ENCODE peak calls at places on chromosomes 2 and 18, in seven cellular contexts. D is SK-N-SH, Q is esophagus muscularis mucosa, S is breast epithelium, L is transverse colon, F is stomach, P is endothelial cell of umbilical vein. V is an unnamed sample.
A peak's percentile ranks its signal among the peaks of the same experiment; 100 is the strongest.

GRCh38 chr2:233267516-233268245 is 16.2 kb downstream of the ATG16L1 start:
- DNase-seq in S (no peak), F (peak; percentile 43), D (no peak), L (peak; percentile 59), Q (no peak), P (no peak), V (no peak)

GRCh38 chr2:48258750-48259149 is 271.2 kb upstream of the STON1 start:
- DNase-seq in L (no peak), P (no peak), S (no peak), D (no peak), Q (no peak), F (no peak), V (no peak)

GRCh38 chr2:217800433-217801114 is 202.2 kb downstream of the TNS1 start:
- DNase-seq in S (peak; percentile 12), Q (no peak), L (no peak), P (no peak), D (no peak), F (no peak), V (peak; percentile 70)

GRCh38 chr2:170217778-170218251 is 39.9 kb downstream of the MYO3B start:
- DNase-seq in Q (no peak), S (no peak), P (no peak), L (no peak), D (no peak), F (no peak), V (no peak)

GRCh38 chr2:185472574-185472973 is 266.0 kb upstream of the FSIP2 start:
- DNase-seq in S (no peak), Q (no peak), P (no peak), L (no peak), D (no peak), F (no peak), V (no peak)

GRCh38 chr18:8529609-8530008 is 79.6 kb upstream of the RAB12 start:
- DNase-seq in L (no peak), F (no peak), Q (no peak), D (no peak), P (no peak), S (no peak), V (no peak)

GRCh38 chr2:96153991-96154431 is 8.8 kb upstream of the DUSP2 start:
- DNase-seq in D (peak; percentile 27), Q (no peak), F (no peak), S (no peak), L (no peak), P (no peak), V (peak; percentile 47)

GRCh38 chr2:146844226-146844990 is 1000.4 kb upstream of the ACVR2A start:
- DNase-seq in F (no peak), P (no peak), L (no peak), Q (no peak), S (no peak), D (no peak), V (no peak)

GRCh38 chr18:14959550-14959949 is 211.6 kb downstream of the ANKRD30B start:
- DNase-seq in F (no peak), Q (peak; percentile 82), L (no peak), D (no peak), S (no peak), P (no peak), V (no peak)

GRCh38 chr2:127408807-127409099 is 9.5 kb upstream of the PROC start:
- DNase-seq in F (no peak), Q (no peak), D (no peak), P (no peak), S (no peak), L (no peak), V (no peak)

GRCh38 chr2:127045792-127046501 is 61.0 kb downstream of the BIN1 start:
- DNase-seq in D (peak; percentile 29), Q (no peak), S (peak; percentile 47), P (no peak), L (no peak), F (peak; percentile 23), V (peak; percentile 64)

GRCh38 chr2:70557171-70557838 is 3.7 kb upstream of the TGFA start:
- DNase-seq in Q (peak; percentile 55), F (peak; percentile 61), S (no peak), D (no peak), L (peak; percentile 67), P (no peak), V (no peak)

GRCh38 chr2:49978341-49978740 is 824.0 kb upstream of the FSHR start:
- DNase-seq in L (no peak), Q (no peak), S (no peak), P (no peak), F (no peak), D (no peak), V (no peak)

GRCh38 chr2:102117488-102117887 is 25.1 kb upstream of the IL1R1 start:
- DNase-seq in Q (no peak), L (no peak), S (no peak), P (no peak), D (no peak), F (no peak), V (no peak)

GRCh38 chr18:5890261-5890605 is 5.1 kb downstream of the TMEM200C start:
- DNase-seq in S (no peak), F (no peak), L (no peak), Q (no peak), P (no peak), D (no peak), V (no peak)

GRCh38 chr18:67926929-67927864 is 410.7 kb upstream of the DSEL start:
- DNase-seq in D (no peak), L (no peak), P (no peak), F (no peak), S (no peak), Q (no peak), V (no peak)

GRCh38 chr18:67935638-67936037 is 419.1 kb upstream of the DSEL start:
- DNase-seq in P (no peak), Q (no peak), S (no peak), D (no peak), L (no peak), F (no peak), V (no peak)

GRCh38 chr18:67932261-67932660 is 415.7 kb upstream of the DSEL start:
- DNase-seq in D (no peak), F (no peak), Q (no peak), S (no peak), L (no peak), P (no peak), V (no peak)
- H3K9me3 ChIP-seq in D (no peaks in the 10 kb centered on the region), F (no peaks in the 10 kb centered on the region), Q (no peaks in the 10 kb centered on the region), S (no peaks in the 10 kb centered on the region), L (no peaks in the 10 kb centered on the region), P (no peaks in the 10 kb centered on the region), V (no peaks in the 10 kb centered on the region)

DNA sequence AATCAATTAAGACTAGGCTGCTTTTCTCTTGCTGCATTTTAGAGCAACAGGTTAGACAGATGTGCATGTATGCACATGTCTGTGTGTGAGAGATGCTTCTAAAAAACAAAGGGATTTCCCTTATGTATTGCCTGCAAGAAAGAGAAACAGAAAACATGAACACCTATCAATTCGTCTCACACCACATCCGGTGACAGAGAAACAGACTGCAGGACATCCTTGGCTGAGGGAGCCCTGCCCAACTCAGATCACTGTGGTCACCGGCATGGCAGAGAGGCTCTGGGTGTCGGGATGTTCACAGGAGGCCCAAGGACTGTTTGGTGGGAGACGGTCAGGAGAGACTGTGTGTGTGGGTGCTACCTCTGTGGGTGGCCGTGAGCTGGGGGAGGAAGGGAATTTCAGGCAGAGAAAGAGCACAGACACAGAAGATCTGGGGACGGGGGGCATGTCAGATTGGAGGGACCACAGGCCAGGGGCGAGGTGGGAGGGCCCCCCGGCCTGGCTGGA is 24.9 kb downstream of the FHL2 start:
- DNase-seq in L (no peak), Q (no peak), P (no peak), F (no peak), S (no peak), D (no peak), V (no peak)
- TF ChIP-seq POLR2AphosphoS5 in L (no peak), Q (no peak), P (no peak), F (no peak), S (no peak), D (no peak), V (no peak)

GRCh38 chr2:89821455-89821945 is 1130.0 kb downstream of the RPIA start:
- DNase-seq in P (no peak), S (no peak), L (no peak), F (no peak), D (no peak), Q (no peak), V (no peak)

GRCh38 chr2:89823556-89823955 is 1132.1 kb downstream of the RPIA start:
- DNase-seq in S (no peak), D (no peak), Q (no peak), L (no peak), F (no peak), P (no peak), V (no peak)

GRCh38 chr2:89818873-89819272 is 1127.4 kb downstream of the RPIA start:
- DNase-seq in Q (no peak), P (no peak), F (no peak), S (no peak), L (no peak), D (no peak), V (no peak)

GRCh38 chr2:89820248-89820647 is 1128.8 kb downstream of the RPIA start:
- DNase-seq in P (no peak), D (no peak), L (no peak), F (no peak), S (no peak), Q (no peak), V (no peak)

GRCh38 chr2:89819809-89820208 is 1128.3 kb downstream of the RPIA start:
- DNase-seq in D (no peak), L (no peak), P (no peak), S (no peak), F (no peak), Q (no peak), V (no peak)
- H3K9me3 ChIP-seq in D (no peaks in the 10 kb centered on the region), L (peaks cover 13% of the 10 kb centered on the region), P (peaks cover 52% of the 10 kb centered on the region), S (no peaks in the 10 kb centered on the region), F (peaks cover 95% of the 10 kb centered on the region), Q (peaks cover 16% of the 10 kb centered on the region), V (peaks cover 14% of the 10 kb centered on the region)

DNA sequence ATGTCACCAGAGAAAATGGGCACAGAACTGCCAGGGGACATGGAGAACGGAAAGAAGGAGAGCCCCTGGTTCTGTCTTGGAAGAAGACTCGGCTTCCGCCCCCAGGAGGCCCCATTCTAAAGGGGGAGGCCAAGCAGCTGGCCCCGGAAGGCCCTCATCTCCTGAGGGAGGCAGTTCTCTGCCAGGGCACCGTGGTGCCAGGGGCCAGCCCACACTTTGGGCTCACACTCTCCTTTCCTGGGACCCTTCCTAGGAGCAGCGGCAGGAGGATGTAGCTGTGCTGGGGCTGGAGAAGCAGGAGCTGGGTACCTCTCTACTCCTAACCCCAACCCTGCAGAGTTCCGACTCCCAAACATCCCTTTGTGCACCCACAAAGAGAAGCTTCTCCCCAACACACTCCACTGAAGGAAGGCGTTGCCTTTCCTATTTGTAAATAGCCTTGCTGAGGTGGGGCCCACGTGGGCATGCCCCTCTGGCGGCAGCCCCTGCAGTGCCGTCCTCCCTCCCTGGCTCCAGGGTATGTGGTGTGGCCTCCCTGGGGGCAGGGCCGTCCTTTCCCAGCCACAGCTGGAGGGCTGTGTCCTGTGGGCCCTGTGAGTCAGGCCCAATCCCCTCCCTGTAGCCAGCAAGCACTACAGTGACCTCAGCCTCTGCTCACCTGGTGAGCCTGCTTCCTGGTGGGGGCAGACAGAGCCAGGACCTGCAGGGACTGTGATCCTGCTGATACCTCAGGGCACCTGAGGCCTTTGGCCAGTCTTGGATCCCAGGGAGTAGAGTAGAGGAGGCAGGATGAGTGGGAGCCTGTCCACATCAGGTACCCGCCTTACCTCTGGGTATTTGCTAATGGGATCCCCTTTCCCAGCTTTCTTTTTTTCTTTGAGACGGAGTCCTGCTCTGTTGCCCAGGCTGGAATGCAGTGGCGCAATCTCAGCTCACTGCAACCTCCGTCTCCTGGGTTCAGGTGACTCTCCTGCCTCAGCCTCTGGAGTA is 26.6 kb downstream of the ZFP36L2 start:
- DNase-seq in F (peak; percentile 66), D (no peak), S (no peak), P (no peak), L (peak; percentile 25), Q (no peak), V (no peak)
- TF ChIP-seq POLR2AphosphoS5 in F (peak; percentile 63), D (no peak), S (no peak), P (no peak), L (no peak), Q (no peak), V (no peak)

V was measured in sigmoid colon.